ENCODE peak calls at places on chromosomes 2 and 18, in four cellular contexts. One of them, this sample, is unnamed.

GRCh38 chr2:32641180-32641579 is 13.3 kb downstream of the TTC27 start:
- DNase-seq in fibroblast of villous mesenchyme: no peak
- DNase-seq in GM12865: no peak
- DNase-seq in left ventricle myocardium superior: no peak
- DNase-seq in this sample: no peak

GRCh38 chr2:196239622-196240587 is 68.5 kb upstream of the STK17B start:
- DNase-seq in fibroblast of villous mesenchyme: peak; percentile 91
- DNase-seq in GM12865: peak; percentile 92
- DNase-seq in left ventricle myocardium superior: peak; percentile 55
- DNase-seq in this sample: no peak

GRCh38 chr2:157940024-157940423 is 63.9 kb upstream of the ACVR1 start:
- DNase-seq in fibroblast of villous mesenchyme: no peak
- DNase-seq in GM12865: no peak
- DNase-seq in left ventricle myocardium superior: no peak
- DNase-seq in this sample: no peak

GRCh38 chr2:177916342-177916741 is 156.2 kb downstream of the PDE11A start:
- DNase-seq in fibroblast of villous mesenchyme: no peak
- DNase-seq in GM12865: no peak
- DNase-seq in left ventricle myocardium superior: no peak
- DNase-seq in this sample: no peak

GRCh38 chr2:57453929-57454328 is 592.7 kb upstream of the VRK2 start:
- DNase-seq in fibroblast of villous mesenchyme: no peak
- DNase-seq in GM12865: no peak
- DNase-seq in left ventricle myocardium superior: no peak
- DNase-seq in this sample: no peak

GRCh38 chr2:160270571-160271113 is 70.6 kb upstream of the ITGB6 start:
- DNase-seq in fibroblast of villous mesenchyme: no peak
- DNase-seq in GM12865: no peak
- DNase-seq in left ventricle myocardium superior: peak; percentile 40
- DNase-seq in this sample: peak; percentile 78

GRCh38 chr2:165469417-165469816 is at the start of gene CSRNP3:
- DNase-seq in fibroblast of villous mesenchyme: peak; percentile 65
- DNase-seq in GM12865: no peak
- DNase-seq in left ventricle myocardium superior: peak; percentile 38
- DNase-seq in this sample: peak; percentile 72

GRCh38 chr2:236785611-236786057 is 216.0 kb downstream of the ACKR3 start:
- DNase-seq in fibroblast of villous mesenchyme: no peak
- DNase-seq in GM12865: no peak
- DNase-seq in left ventricle myocardium superior: no peak
- DNase-seq in this sample: no peak

GRCh38 chr2:69615078-69615630 is 28.4 kb downstream of the AAK1 start:
- DNase-seq in fibroblast of villous mesenchyme: no peak
- DNase-seq in GM12865: no peak
- DNase-seq in left ventricle myocardium superior: no peak
- DNase-seq in this sample: no peak

GRCh38 chr2:223697921-223698645 is 95.9 kb upstream of the SCG2 start:
- DNase-seq in fibroblast of villous mesenchyme: no peak
- DNase-seq in GM12865: no peak
- DNase-seq in left ventricle myocardium superior: no peak
- DNase-seq in this sample: no peak

GRCh38 chr18:3675994-3676393 is 226.0 kb downstream of the TGIF1 start:
- DNase-seq in fibroblast of villous mesenchyme: no peak
- DNase-seq in GM12865: no peak
- DNase-seq in left ventricle myocardium superior: no peak
- DNase-seq in this sample: no peak

GRCh38 chr2:30237346-30238142 is 6.2 kb downstream of the LBH start:
- DNase-seq in fibroblast of villous mesenchyme: no peak
- DNase-seq in GM12865: no peak
- DNase-seq in left ventricle myocardium superior: no peak
- DNase-seq in this sample: peak; percentile 62